ENCODE peak calls at places on chromosome X, in five cellular contexts. One of them, this sample, is unnamed.

GRCh38 chrX:134460861-134461218 is 875 bp downstream of the HPRT1 start:
- DNase-seq in endothelial cell: no peak
- DNase-seq in cardiac fibroblast: peak
- DNase-seq in nephron progenitor cell: no peak
- DNase-seq in GM12878: no peak
- DNase-seq in this sample: no peak

GRCh38 chrX:112874140-112874539 is 33.5 kb upstream of the AMOT start:
- DNase-seq in endothelial cell: no peak
- DNase-seq in cardiac fibroblast: peak
- DNase-seq in nephron progenitor cell: no peak
- DNase-seq in GM12878: no peak
- DNase-seq in this sample: no peak

GRCh38 chrX:70446380-70447350 is 2.0 kb downstream of the DLG3 start:
- DNase-seq in endothelial cell: no peak
- DNase-seq in cardiac fibroblast: no peak
- DNase-seq in nephron progenitor cell: no peak
- DNase-seq in GM12878: no peak
- DNase-seq in this sample: no peak

GRCh38 chrX:40414335-40414734 is 166.4 kb upstream of the ATP6AP2 start:
- DNase-seq in endothelial cell: no peak
- DNase-seq in cardiac fibroblast: no peak
- DNase-seq in nephron progenitor cell: no peak
- DNase-seq in GM12878: no peak
- DNase-seq in this sample: no peak

GRCh38 chrX:148580016-148580415 is 79.6 kb downstream of the AFF2 start:
- DNase-seq in endothelial cell: no peak
- DNase-seq in cardiac fibroblast: no peak
- DNase-seq in nephron progenitor cell: no peak
- DNase-seq in GM12878: no peak
- DNase-seq in this sample: no peak

GRCh38 chrX:134013092-134013497 is 27.7 kb upstream of the GPC3 start:
- DNase-seq in endothelial cell: no peak
- DNase-seq in cardiac fibroblast: peak
- DNase-seq in nephron progenitor cell: no peak
- DNase-seq in GM12878: no peak
- DNase-seq in this sample: peak

GRCh38 chrX:45592067-45592466 is 391.4 kb upstream of the DIPK2B start:
- DNase-seq in endothelial cell: no peak
- DNase-seq in cardiac fibroblast: no peak
- DNase-seq in nephron progenitor cell: no peak
- DNase-seq in GM12878: no peak
- DNase-seq in this sample: no peak

GRCh38 chrX:73127700-73128241 is 48.5 kb upstream of the PABPC1L2A start:
- DNase-seq in endothelial cell: peak
- DNase-seq in cardiac fibroblast: no peak
- DNase-seq in nephron progenitor cell: no peak
- DNase-seq in GM12878: no peak
- DNase-seq in this sample: no peak

GRCh38 chrX:43822015-43822414 is 60.2 kb downstream of the MAOB start:
- DNase-seq in endothelial cell: no peak
- DNase-seq in cardiac fibroblast: peak
- DNase-seq in nephron progenitor cell: no peak
- DNase-seq in GM12878: no peak
- DNase-seq in this sample: no peak

GRCh38 chrX:133297284-133297683 is 79.1 kb upstream of the TFDP3 start:
- DNase-seq in endothelial cell: no peak
- DNase-seq in cardiac fibroblast: peak
- DNase-seq in nephron progenitor cell: no peak
- DNase-seq in GM12878: no peak
- DNase-seq in this sample: no peak

GRCh38 chrX:129772796-129773431 is 6.8 kb upstream of the SASH3 start:
- DNase-seq in endothelial cell: no peak
- DNase-seq in cardiac fibroblast: no peak
- DNase-seq in nephron progenitor cell: no peak
- DNase-seq in GM12878: peak
- DNase-seq in this sample: no peak

GRCh38 chrX:38561126-38561868 is at the start of gene TSPAN7:
- DNase-seq in endothelial cell: peak
- DNase-seq in cardiac fibroblast: peak
- DNase-seq in nephron progenitor cell: peak
- DNase-seq in GM12878: no peak
- DNase-seq in this sample: peak

GRCh38 chrX:49912866-49913265 is 9.5 kb upstream of the CLCN5 start:
- DNase-seq in endothelial cell: no peak
- DNase-seq in cardiac fibroblast: no peak
- DNase-seq in nephron progenitor cell: no peak
- DNase-seq in GM12878: no peak
- DNase-seq in this sample: no peak

GRCh38 chrX:13903405-13903804 is 86.5 kb upstream of the GPM6B start:
- DNase-seq in endothelial cell: no peak
- DNase-seq in cardiac fibroblast: peak
- DNase-seq in nephron progenitor cell: no peak
- DNase-seq in GM12878: no peak
- DNase-seq in this sample: no peak

GRCh38 chrX:39857780-39858179 is 240.0 kb downstream of the BCOR start:
- DNase-seq in endothelial cell: no peak
- DNase-seq in cardiac fibroblast: no peak
- DNase-seq in nephron progenitor cell: no peak
- DNase-seq in GM12878: no peak
- DNase-seq in this sample: no peak

GRCh38 chrX:132636080-132636479 is 147.2 kb upstream of the MBNL3 start:
- DNase-seq in endothelial cell: no peak
- DNase-seq in cardiac fibroblast: peak
- DNase-seq in nephron progenitor cell: no peak
- DNase-seq in GM12878: no peak
- DNase-seq in this sample: no peak

GRCh38 chrX:83416273-83416672 is 91.8 kb upstream of the POU3F4 start:
- DNase-seq in endothelial cell: no peak
- DNase-seq in cardiac fibroblast: peak
- DNase-seq in nephron progenitor cell: no peak
- DNase-seq in GM12878: no peak
- DNase-seq in this sample: no peak

GRCh38 chrX:40151211-40152172 is 53.7 kb upstream of the BCOR start:
- DNase-seq in endothelial cell: peak
- DNase-seq in cardiac fibroblast: no peak
- DNase-seq in nephron progenitor cell: peak
- DNase-seq in GM12878: no peak
- DNase-seq in this sample: no peak

GRCh38 chrX:82141942-82142341 is 940.0 kb downstream of the SH3BGRL start:
- DNase-seq in endothelial cell: no peak
- DNase-seq in cardiac fibroblast: no peak
- DNase-seq in nephron progenitor cell: no peak
- DNase-seq in GM12878: no peak
- DNase-seq in this sample: no peak

GRCh38 chrX:75603833-75604232 is 81.0 kb upstream of the ZDHHC15 start:
- DNase-seq in endothelial cell: no peak
- DNase-seq in cardiac fibroblast: peak
- DNase-seq in nephron progenitor cell: no peak
- DNase-seq in GM12878: no peak
- DNase-seq in this sample: no peak

GRCh38 chrX:109537324-109537665 is 651 bp downstream of the NXT2 start:
- DNase-seq in endothelial cell: peak
- DNase-seq in cardiac fibroblast: peak
- DNase-seq in nephron progenitor cell: no peak
- DNase-seq in GM12878: no peak
- DNase-seq in this sample: peak

GRCh38 chrX:77510007-77510406 is 62.8 kb downstream of the FGF16 start:
- DNase-seq in endothelial cell: no peak
- DNase-seq in cardiac fibroblast: peak
- DNase-seq in nephron progenitor cell: no peak
- DNase-seq in GM12878: no peak
- DNase-seq in this sample: no peak

GRCh38 chrX:6053126-6053625 is 175.5 kb downstream of the NLGN4X start:
- DNase-seq in endothelial cell: no peak
- DNase-seq in cardiac fibroblast: no peak
- DNase-seq in nephron progenitor cell: no peak
- DNase-seq in GM12878: no peak
- DNase-seq in this sample: no peak

GRCh38 chrX:42378857-42379256 is 399.1 kb downstream of the PPP1R2C start:
- DNase-seq in endothelial cell: no peak
- DNase-seq in cardiac fibroblast: no peak
- DNase-seq in nephron progenitor cell: no peak
- DNase-seq in GM12878: no peak
- DNase-seq in this sample: no peak

GRCh38 chrX:97895751-97896150 is 1012.0 kb downstream of the RPA4 start:
- DNase-seq in endothelial cell: no peak
- DNase-seq in cardiac fibroblast: peak
- DNase-seq in nephron progenitor cell: no peak
- DNase-seq in GM12878: no peak
- DNase-seq in this sample: no peak

GRCh38 chrX:11341274-11342256 is 48.4 kb downstream of the AMELX start:
- DNase-seq in endothelial cell: no peak
- DNase-seq in cardiac fibroblast: peak
- DNase-seq in nephron progenitor cell: no peak
- DNase-seq in GM12878: peak
- DNase-seq in this sample: peak

GRCh38 chrX:133999013-133999705 is 13.8 kb upstream of the GPC3 start:
- DNase-seq in endothelial cell: no peak
- DNase-seq in cardiac fibroblast: no peak
- DNase-seq in nephron progenitor cell: peak
- DNase-seq in GM12878: no peak
- DNase-seq in this sample: peak

GRCh38 chrX:71659342-71659741 is 8.0 kb upstream of the LOC101059915 start:
- DNase-seq in endothelial cell: no peak
- DNase-seq in cardiac fibroblast: no peak
- DNase-seq in nephron progenitor cell: no peak
- DNase-seq in GM12878: no peak
- DNase-seq in this sample: no peak

GRCh38 chrX:17214962-17215361 is 160.0 kb upstream of the NHS start:
- DNase-seq in endothelial cell: no peak
- DNase-seq in cardiac fibroblast: peak
- DNase-seq in nephron progenitor cell: no peak
- DNase-seq in GM12878: no peak
- DNase-seq in this sample: no peak

GRCh38 chrX:87397103-87397886 is 120.3 kb upstream of the KLHL4 start:
- DNase-seq in endothelial cell: no peak
- DNase-seq in cardiac fibroblast: peak
- DNase-seq in nephron progenitor cell: no peak
- DNase-seq in GM12878: no peak
- DNase-seq in this sample: no peak

GRCh38 chrX:137743414-137743813 is 177.5 kb downstream of the ZIC3 start:
- DNase-seq in endothelial cell: no peak
- DNase-seq in cardiac fibroblast: no peak
- DNase-seq in nephron progenitor cell: no peak
- DNase-seq in GM12878: no peak
- DNase-seq in this sample: no peak

GRCh38 chrX:102154218-102154860 is 1.4 kb downstream of the BEX5 start:
- DNase-seq in endothelial cell: peak
- DNase-seq in cardiac fibroblast: no peak
- DNase-seq in nephron progenitor cell: peak
- DNase-seq in GM12878: no peak
- DNase-seq in this sample: no peak
- TF ChIP-seq CTCF in endothelial cell: peak
- TF ChIP-seq CTCF in cardiac fibroblast: no peak
- TF ChIP-seq CTCF in nephron progenitor cell: peak
- TF ChIP-seq CTCF in GM12878: peak
- TF ChIP-seq CTCF in this sample: no peak

GRCh38 chrX:3567681-3568080 is 145.8 kb downstream of the PRKX start:
- DNase-seq in endothelial cell: no peak
- DNase-seq in cardiac fibroblast: peak
- DNase-seq in nephron progenitor cell: no peak
- DNase-seq in GM12878: no peak
- DNase-seq in this sample: no peak
- TF ChIP-seq CTCF in endothelial cell: no peak
- TF ChIP-seq CTCF in cardiac fibroblast: no peak
- TF ChIP-seq CTCF in nephron progenitor cell: no peak
- TF ChIP-seq CTCF in GM12878: no peak
- TF ChIP-seq CTCF in this sample: no peak

DNA sequence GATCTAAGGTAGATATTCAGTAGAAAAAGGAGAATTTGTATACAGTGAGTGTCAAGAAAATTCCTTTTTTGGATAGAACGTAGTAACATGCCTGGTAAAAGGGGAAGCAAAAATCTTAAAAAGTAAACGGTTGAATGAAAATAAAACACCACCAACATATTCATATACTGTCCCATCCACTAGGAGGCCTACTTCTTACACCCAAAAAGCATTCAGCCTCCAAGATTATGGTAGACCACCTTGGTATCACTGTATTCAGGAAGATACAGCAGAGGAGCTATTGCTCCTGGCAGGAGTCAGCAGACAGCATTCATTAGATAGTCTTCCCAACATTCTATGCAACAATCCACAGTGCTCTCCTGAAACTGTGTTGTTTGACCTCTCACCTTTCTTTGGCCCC is 274.6 kb upstream of the MAGEB2 start:
- DNase-seq in endothelial cell: no peak
- DNase-seq in cardiac fibroblast: no peak
- DNase-seq in nephron progenitor cell: no peak
- DNase-seq in GM12878: no peak
- DNase-seq in this sample: no peak
- TF ChIP-seq CTCF in endothelial cell: peak
- TF ChIP-seq CTCF in cardiac fibroblast: no peak
- TF ChIP-seq CTCF in nephron progenitor cell: no peak
- TF ChIP-seq CTCF in GM12878: no peak
- TF ChIP-seq CTCF in this sample: no peak

GRCh38 chrX:151151668-151152267 is 24.6 kb upstream of the GPR50 start:
- DNase-seq in endothelial cell: no peak
- DNase-seq in cardiac fibroblast: peak
- DNase-seq in nephron progenitor cell: peak
- DNase-seq in GM12878: no peak
- DNase-seq in this sample: peak

GRCh38 chrX:151155234-151155633 is 21.1 kb upstream of the GPR50 start:
- DNase-seq in endothelial cell: no peak
- DNase-seq in cardiac fibroblast: no peak
- DNase-seq in nephron progenitor cell: no peak
- DNase-seq in GM12878: no peak
- DNase-seq in this sample: no peak

GRCh38 chrX:151153086-151153485 is 23.3 kb upstream of the GPR50 start:
- DNase-seq in endothelial cell: peak
- DNase-seq in cardiac fibroblast: peak
- DNase-seq in nephron progenitor cell: peak
- DNase-seq in GM12878: no peak
- DNase-seq in this sample: no peak
- TF ChIP-seq CTCF in endothelial cell: no peak
- TF ChIP-seq CTCF in cardiac fibroblast: peak
- TF ChIP-seq CTCF in nephron progenitor cell: peak
- TF ChIP-seq CTCF in GM12878: no peak
- TF ChIP-seq CTCF in this sample: no peak

DNA sequence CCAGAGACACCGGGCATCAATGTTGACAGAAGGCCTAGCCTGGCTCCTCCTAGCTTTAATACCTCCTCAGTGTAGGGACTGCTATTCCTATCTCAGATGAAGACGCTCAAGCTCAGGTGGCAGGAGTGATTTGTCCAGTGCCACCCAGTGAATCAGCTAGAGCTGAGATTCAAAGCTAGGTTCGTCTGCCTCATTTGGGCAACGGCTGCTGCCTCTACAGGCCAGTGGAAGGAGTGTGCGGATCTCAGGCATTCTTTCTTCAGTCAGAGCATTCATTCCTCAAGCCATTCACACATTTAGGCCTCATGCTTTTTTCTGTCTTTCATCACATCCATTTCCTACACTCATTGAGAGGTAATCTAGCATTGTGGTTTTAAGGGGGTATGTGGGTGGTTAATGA is 7.3 kb downstream of the TSR2 start:
- DNase-seq in endothelial cell: no peak
- DNase-seq in cardiac fibroblast: peak
- DNase-seq in nephron progenitor cell: no peak
- DNase-seq in GM12878: no peak
- DNase-seq in this sample: no peak
- TF ChIP-seq CTCF in endothelial cell: no peak
- TF ChIP-seq CTCF in cardiac fibroblast: no peak
- TF ChIP-seq CTCF in nephron progenitor cell: no peak
- TF ChIP-seq CTCF in GM12878: no peak
- TF ChIP-seq CTCF in this sample: peak

GRCh38 chrX:848366-848765 is 217.8 kb downstream of the SHOX start:
- DNase-seq in endothelial cell: no peak
- DNase-seq in cardiac fibroblast: no peak
- DNase-seq in nephron progenitor cell: peak
- DNase-seq in GM12878: no peak
- DNase-seq in this sample: no peak
- TF ChIP-seq CTCF in endothelial cell: no peak
- TF ChIP-seq CTCF in cardiac fibroblast: no peak
- TF ChIP-seq CTCF in nephron progenitor cell: no peak
- TF ChIP-seq CTCF in GM12878: no peak
- TF ChIP-seq CTCF in this sample: no peak